ENCODE peak calls at places on chromosomes 3 and 15, in nine cellular contexts. One of them, this sample, is unnamed.

GRCh38 chr3:170914690-170915089 is 6.3 kb upstream of the EIF5A2 start:
- DNase-seq in ovary: no peak
- DNase-seq in AG09309: no peak
- DNase-seq in endothelial cell: no peak
- DNase-seq in DND-41: no peak
- DNase-seq in GM12865: no peak
- DNase-seq in choroid plexus epithelial cell: peak; percentile 17
- DNase-seq in BJ: no peak
- DNase-seq in WERI-Rb-1: no peak
- DNase-seq in this sample: no peak

GRCh38 chr3:13231781-13232515 is 158.7 kb upstream of the IQSEC1 start:
- DNase-seq in ovary: no peak
- DNase-seq in BJ: no peak
- DNase-seq in endothelial cell: no peak
- DNase-seq in choroid plexus epithelial cell: no peak
- DNase-seq in DND-41: no peak
- DNase-seq in GM12865: no peak
- DNase-seq in AG09309: no peak
- DNase-seq in WERI-Rb-1: no peak
- DNase-seq in this sample: no peak

GRCh38 chr3:107216711-107217110 is 160.5 kb upstream of the CCDC54 start:
- DNase-seq in choroid plexus epithelial cell: peak; percentile 99
- DNase-seq in WERI-Rb-1: no peak
- DNase-seq in ovary: peak; percentile 40
- DNase-seq in DND-41: no peak
- DNase-seq in AG09309: peak; percentile 97
- DNase-seq in endothelial cell: no peak
- DNase-seq in GM12865: no peak
- DNase-seq in BJ: peak; percentile 82
- DNase-seq in this sample: no peak

GRCh38 chr3:115932807-115933206 is 309.5 kb downstream of the GAP43 start:
- DNase-seq in GM12865: peak; percentile 5
- DNase-seq in AG09309: no peak
- DNase-seq in endothelial cell: no peak
- DNase-seq in choroid plexus epithelial cell: no peak
- DNase-seq in BJ: no peak
- DNase-seq in WERI-Rb-1: no peak
- DNase-seq in DND-41: no peak
- DNase-seq in ovary: no peak
- DNase-seq in this sample: no peak

GRCh38 chr3:171165986-171166385 is 139.5 kb upstream of the SLC2A2 start:
- DNase-seq in endothelial cell: no peak
- DNase-seq in AG09309: no peak
- DNase-seq in GM12865: peak; percentile 33
- DNase-seq in DND-41: no peak
- DNase-seq in ovary: no peak
- DNase-seq in BJ: no peak
- DNase-seq in WERI-Rb-1: no peak
- DNase-seq in choroid plexus epithelial cell: no peak
- DNase-seq in this sample: no peak

GRCh38 chr3:177448987-177449975 is 252.0 kb upstream of the TBL1XR1 start:
- DNase-seq in BJ: no peak
- DNase-seq in WERI-Rb-1: no peak
- DNase-seq in GM12865: peak; percentile 89
- DNase-seq in choroid plexus epithelial cell: peak; percentile 94
- DNase-seq in endothelial cell: no peak
- DNase-seq in DND-41: no peak
- DNase-seq in ovary: no peak
- DNase-seq in AG09309: no peak
- DNase-seq in this sample: no peak

GRCh38 chr3:87413821-87414220 is 137.4 kb upstream of the POU1F1 start:
- DNase-seq in endothelial cell: no peak
- DNase-seq in DND-41: no peak
- DNase-seq in BJ: no peak
- DNase-seq in choroid plexus epithelial cell: peak; percentile 34
- DNase-seq in GM12865: no peak
- DNase-seq in ovary: no peak
- DNase-seq in AG09309: no peak
- DNase-seq in WERI-Rb-1: no peak
- DNase-seq in this sample: no peak

GRCh38 chr3:8143186-8143585 is 358.4 kb upstream of the LMCD1 start:
- DNase-seq in WERI-Rb-1: no peak
- DNase-seq in choroid plexus epithelial cell: no peak
- DNase-seq in endothelial cell: no peak
- DNase-seq in DND-41: no peak
- DNase-seq in BJ: no peak
- DNase-seq in AG09309: no peak
- DNase-seq in GM12865: no peak
- DNase-seq in ovary: no peak
- DNase-seq in this sample: no peak

GRCh38 chr3:173709026-173709425 is 311.5 kb downstream of the NLGN1 start:
- DNase-seq in BJ: no peak
- DNase-seq in AG09309: no peak
- DNase-seq in endothelial cell: no peak
- DNase-seq in GM12865: no peak
- DNase-seq in ovary: no peak
- DNase-seq in choroid plexus epithelial cell: no peak
- DNase-seq in DND-41: no peak
- DNase-seq in WERI-Rb-1: no peak
- DNase-seq in this sample: no peak

GRCh38 chr3:128577711-128578110 is 72.9 kb downstream of the RPN1 start:
- DNase-seq in choroid plexus epithelial cell: no peak
- DNase-seq in BJ: no peak
- DNase-seq in DND-41: no peak
- DNase-seq in GM12865: no peak
- DNase-seq in endothelial cell: no peak
- DNase-seq in WERI-Rb-1: no peak
- DNase-seq in ovary: no peak
- DNase-seq in AG09309: no peak
- DNase-seq in this sample: no peak

GRCh38 chr3:124986153-124987143 is 51.9 kb upstream of the MUC13 start:
- DNase-seq in choroid plexus epithelial cell: peak; percentile 69
- DNase-seq in GM12865: no peak
- DNase-seq in DND-41: no peak
- DNase-seq in BJ: peak; percentile 88
- DNase-seq in ovary: no peak
- DNase-seq in WERI-Rb-1: no peak
- DNase-seq in endothelial cell: peak; percentile 48
- DNase-seq in AG09309: peak; percentile 80
- DNase-seq in this sample: no peak

GRCh38 chr15:38362355-38362754 is 91.6 kb upstream of the FAM98B start:
- DNase-seq in endothelial cell: no peak
- DNase-seq in ovary: no peak
- DNase-seq in AG09309: no peak
- DNase-seq in choroid plexus epithelial cell: no peak
- DNase-seq in WERI-Rb-1: no peak
- DNase-seq in DND-41: no peak
- DNase-seq in BJ: no peak
- DNase-seq in GM12865: no peak
- DNase-seq in this sample: no peak

GRCh38 chr3:58531555-58531954 is 5.4 kb downstream of the ACOX2 start:
- DNase-seq in DND-41: no peak
- DNase-seq in endothelial cell: no peak
- DNase-seq in ovary: no peak
- DNase-seq in choroid plexus epithelial cell: no peak
- DNase-seq in BJ: no peak
- DNase-seq in WERI-Rb-1: no peak
- DNase-seq in AG09309: no peak
- DNase-seq in GM12865: no peak
- DNase-seq in this sample: no peak

GRCh38 chr3:58530354-58530865 is 6.6 kb downstream of the ACOX2 start:
- DNase-seq in choroid plexus epithelial cell: no peak
- DNase-seq in AG09309: no peak
- DNase-seq in DND-41: no peak
- DNase-seq in GM12865: no peak
- DNase-seq in endothelial cell: no peak
- DNase-seq in ovary: no peak
- DNase-seq in BJ: no peak
- DNase-seq in WERI-Rb-1: no peak
- DNase-seq in this sample: no peak

GRCh38 chr3:58532794-58533220 is 4.2 kb downstream of the ACOX2 start:
- DNase-seq in endothelial cell: peak; percentile 73
- DNase-seq in DND-41: peak; percentile 81
- DNase-seq in ovary: peak; percentile 75
- DNase-seq in WERI-Rb-1: peak; percentile 81
- DNase-seq in GM12865: peak; percentile 81
- DNase-seq in choroid plexus epithelial cell: peak; percentile 79
- DNase-seq in BJ: no peak
- DNase-seq in AG09309: no peak
- DNase-seq in this sample: no peak

GRCh38 chr3:58529516-58530353 is 7.3 kb downstream of the ACOX2 start:
- DNase-seq in ovary: no peak
- DNase-seq in AG09309: no peak
- DNase-seq in BJ: no peak
- DNase-seq in choroid plexus epithelial cell: peak; percentile 59
- DNase-seq in WERI-Rb-1: peak; percentile 88
- DNase-seq in GM12865: peak; percentile 30
- DNase-seq in DND-41: peak; percentile 12
- DNase-seq in endothelial cell: peak; percentile 66
- DNase-seq in this sample: no peak

GRCh38 chr3:58531956-58532355 is 5.0 kb downstream of the ACOX2 start:
- DNase-seq in ovary: no peak
- DNase-seq in GM12865: no peak
- DNase-seq in DND-41: no peak
- DNase-seq in choroid plexus epithelial cell: no peak
- DNase-seq in WERI-Rb-1: no peak
- DNase-seq in endothelial cell: no peak
- DNase-seq in AG09309: no peak
- DNase-seq in BJ: no peak
- DNase-seq in this sample: no peak
- TF ChIP-seq CTCF in ovary: no peak
- TF ChIP-seq CTCF in GM12865: peak; percentile 8
- TF ChIP-seq CTCF in DND-41: peak; percentile 34
- TF ChIP-seq CTCF in choroid plexus epithelial cell: peak; percentile 35
- TF ChIP-seq CTCF in WERI-Rb-1: no peak
- TF ChIP-seq CTCF in endothelial cell: no peak
- TF ChIP-seq CTCF in AG09309: peak; percentile 30
- TF ChIP-seq CTCF in BJ: no peak
- TF ChIP-seq CTCF in this sample: no peak

DNA sequence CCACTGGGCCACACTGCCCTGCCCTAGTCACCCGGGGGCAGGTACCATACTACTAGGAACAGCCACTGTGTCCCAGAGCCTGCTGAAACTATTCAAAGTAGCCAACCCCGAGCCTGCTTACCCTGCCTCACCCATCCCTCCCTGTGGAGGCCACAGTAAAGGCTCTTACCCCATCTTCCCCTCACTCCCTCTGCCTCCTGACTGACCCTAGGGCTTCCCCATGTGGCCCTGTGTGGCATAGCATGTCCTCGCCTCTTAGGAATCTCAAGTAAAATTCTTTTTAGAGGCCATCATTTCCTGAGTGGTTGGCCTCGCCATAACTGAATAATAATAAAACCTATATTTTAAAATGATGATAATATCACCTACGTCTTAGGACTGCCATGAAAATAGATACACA is 112.2 kb upstream of the SLC6A11 start:
- DNase-seq in AG09309: no peak
- DNase-seq in BJ: no peak
- DNase-seq in ovary: no peak
- DNase-seq in endothelial cell: peak; percentile 47
- DNase-seq in choroid plexus epithelial cell: peak; percentile 46
- DNase-seq in GM12865: peak; percentile 4
- DNase-seq in DND-41: no peak
- DNase-seq in WERI-Rb-1: peak; percentile 63
- DNase-seq in this sample: no peak
- TF ChIP-seq CTCF in AG09309: peak; percentile 47
- TF ChIP-seq CTCF in BJ: peak; percentile 28
- TF ChIP-seq CTCF in ovary: no peak
- TF ChIP-seq CTCF in endothelial cell: peak; percentile 42
- TF ChIP-seq CTCF in choroid plexus epithelial cell: peak; percentile 48
- TF ChIP-seq CTCF in GM12865: peak; percentile 35
- TF ChIP-seq CTCF in DND-41: peak; percentile 41
- TF ChIP-seq CTCF in WERI-Rb-1: peak; percentile 82
- TF ChIP-seq CTCF in this sample: peak; percentile 66

GRCh38 chr3:71862374-71863145 is 77.6 kb upstream of the PROK2 start:
- DNase-seq in choroid plexus epithelial cell: no peak
- DNase-seq in endothelial cell: no peak
- DNase-seq in BJ: no peak
- DNase-seq in ovary: no peak
- DNase-seq in WERI-Rb-1: no peak
- DNase-seq in AG09309: peak; percentile 24
- DNase-seq in DND-41: no peak
- DNase-seq in GM12865: no peak
- DNase-seq in this sample: no peak

GRCh38 chr3:71863563-71864190 is 78.7 kb upstream of the PROK2 start:
- DNase-seq in WERI-Rb-1: no peak
- DNase-seq in GM12865: no peak
- DNase-seq in DND-41: no peak
- DNase-seq in endothelial cell: no peak
- DNase-seq in BJ: no peak
- DNase-seq in AG09309: no peak
- DNase-seq in ovary: no peak
- DNase-seq in choroid plexus epithelial cell: no peak
- DNase-seq in this sample: no peak

GRCh38 chr3:71857926-71858325 is 73.0 kb upstream of the PROK2 start:
- DNase-seq in choroid plexus epithelial cell: no peak
- DNase-seq in BJ: no peak
- DNase-seq in WERI-Rb-1: no peak
- DNase-seq in DND-41: no peak
- DNase-seq in endothelial cell: no peak
- DNase-seq in AG09309: peak; percentile 28
- DNase-seq in GM12865: no peak
- DNase-seq in ovary: no peak
- DNase-seq in this sample: no peak

GRCh38 chr3:71858493-71859127 is 73.7 kb upstream of the PROK2 start:
- DNase-seq in AG09309: no peak
- DNase-seq in DND-41: no peak
- DNase-seq in GM12865: no peak
- DNase-seq in ovary: no peak
- DNase-seq in BJ: no peak
- DNase-seq in choroid plexus epithelial cell: no peak
- DNase-seq in endothelial cell: no peak
- DNase-seq in WERI-Rb-1: no peak
- DNase-seq in this sample: no peak

DNA sequence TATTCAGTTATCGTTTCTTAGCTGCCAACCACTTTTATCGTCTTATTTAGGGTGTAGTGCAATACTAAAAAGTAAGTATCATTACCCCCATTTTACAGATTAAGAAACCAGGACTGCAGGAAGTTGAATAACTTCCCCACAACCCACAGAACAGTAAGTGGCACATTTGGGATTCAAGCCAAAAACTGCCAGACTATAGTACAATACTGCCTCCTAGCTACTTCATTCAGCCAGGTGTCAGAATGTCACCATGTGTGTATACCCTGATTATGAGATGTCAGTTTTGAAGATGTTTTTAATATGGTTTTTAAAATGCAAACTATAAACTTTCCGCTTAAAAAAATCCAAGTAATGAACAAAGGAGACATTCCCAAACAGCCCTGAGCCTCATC is 74.2 kb upstream of the PROK2 start:
- DNase-seq in ovary: no peak
- DNase-seq in GM12865: peak; percentile 22
- DNase-seq in choroid plexus epithelial cell: peak; percentile 34
- DNase-seq in endothelial cell: no peak
- DNase-seq in AG09309: no peak
- DNase-seq in WERI-Rb-1: no peak
- DNase-seq in DND-41: peak; percentile 29
- DNase-seq in BJ: no peak
- DNase-seq in this sample: no peak
- TF ChIP-seq CTCF in ovary: no peak
- TF ChIP-seq CTCF in GM12865: peak; percentile 20
- TF ChIP-seq CTCF in choroid plexus epithelial cell: peak; percentile 38
- TF ChIP-seq CTCF in endothelial cell: no peak
- TF ChIP-seq CTCF in AG09309: peak; percentile 11
- TF ChIP-seq CTCF in WERI-Rb-1: peak; percentile 64
- TF ChIP-seq CTCF in DND-41: peak; percentile 57
- TF ChIP-seq CTCF in BJ: no peak
- TF ChIP-seq CTCF in this sample: peak; percentile 74

GRCh38 chr15:57969355-57969754 is 96.2 kb downstream of the ALDH1A2 start:
- DNase-seq in AG09309: no peak
- DNase-seq in BJ: no peak
- DNase-seq in WERI-Rb-1: no peak
- DNase-seq in GM12865: no peak
- DNase-seq in ovary: no peak
- DNase-seq in choroid plexus epithelial cell: peak; percentile 62
- DNase-seq in endothelial cell: peak; percentile 35
- DNase-seq in DND-41: no peak
- DNase-seq in this sample: no peak
- TF ChIP-seq CTCF in AG09309: peak; percentile 24
- TF ChIP-seq CTCF in BJ: peak; percentile 16
- TF ChIP-seq CTCF in WERI-Rb-1: no peak
- TF ChIP-seq CTCF in GM12865: no peak
- TF ChIP-seq CTCF in ovary: no peak
- TF ChIP-seq CTCF in choroid plexus epithelial cell: peak; percentile 64
- TF ChIP-seq CTCF in endothelial cell: peak; percentile 19
- TF ChIP-seq CTCF in DND-41: no peak
- TF ChIP-seq CTCF in this sample: peak; percentile 50

This sample was measured in chondrocyte.